ENCODE peak calls at places on chromosome 2, in eight cellular contexts. One of them, this sample, is unnamed.
A peak's percentile ranks its signal among the peaks of the same experiment; 100 is the strongest.

GRCh38 chr2:37588316-37588777 is 83.1 kb downstream of the CDC42EP3 start:
- DNase-seq in effector memory CD4-positive, alpha-beta T cell: no peak
- DNase-seq in LoVo: peak; percentile 53
- DNase-seq in NCI-H345: peak; percentile 23
- DNase-seq in sigmoid colon: no peak
- DNase-seq in substantia nigra: no peak
- DNase-seq in kidney glomerular epithelial cell: no peak
- DNase-seq in cardiac muscle cell: no peak
- DNase-seq in this sample: no peak

GRCh38 chr2:101231253-101231652 is 21.4 kb upstream of the CNOT11 start:
- DNase-seq in NCI-H345: no peak
- DNase-seq in cardiac muscle cell: no peak
- DNase-seq in sigmoid colon: no peak
- DNase-seq in kidney glomerular epithelial cell: peak; percentile 70
- DNase-seq in substantia nigra: no peak
- DNase-seq in LoVo: no peak
- DNase-seq in effector memory CD4-positive, alpha-beta T cell: no peak
- DNase-seq in this sample: no peak

GRCh38 chr2:207122914-207123744 is 42.6 kb downstream of the KLF7 start:
- DNase-seq in effector memory CD4-positive, alpha-beta T cell: no peak
- DNase-seq in substantia nigra: no peak
- DNase-seq in sigmoid colon: no peak
- DNase-seq in kidney glomerular epithelial cell: no peak
- DNase-seq in NCI-H345: peak; percentile 30
- DNase-seq in LoVo: no peak
- DNase-seq in cardiac muscle cell: peak; percentile 37
- DNase-seq in this sample: no peak

GRCh38 chr2:66421618-66422017 is 13.3 kb upstream of the MEIS1 start:
- DNase-seq in kidney glomerular epithelial cell: no peak
- DNase-seq in sigmoid colon: no peak
- DNase-seq in substantia nigra: no peak
- DNase-seq in NCI-H345: no peak
- DNase-seq in effector memory CD4-positive, alpha-beta T cell: no peak
- DNase-seq in cardiac muscle cell: no peak
- DNase-seq in LoVo: no peak
- DNase-seq in this sample: no peak

GRCh38 chr2:215832791-215833190 is 180.6 kb downstream of the MREG start:
- DNase-seq in sigmoid colon: peak; percentile 67
- DNase-seq in kidney glomerular epithelial cell: no peak
- DNase-seq in LoVo: no peak
- DNase-seq in substantia nigra: no peak
- DNase-seq in effector memory CD4-positive, alpha-beta T cell: no peak
- DNase-seq in NCI-H345: no peak
- DNase-seq in cardiac muscle cell: peak; percentile 68
- DNase-seq in this sample: no peak

GRCh38 chr2:160434254-160434948 is 59.2 kb downstream of the RBMS1 start:
- DNase-seq in substantia nigra: no peak
- DNase-seq in sigmoid colon: no peak
- DNase-seq in cardiac muscle cell: no peak
- DNase-seq in NCI-H345: no peak
- DNase-seq in effector memory CD4-positive, alpha-beta T cell: no peak
- DNase-seq in kidney glomerular epithelial cell: no peak
- DNase-seq in LoVo: peak; percentile 41
- DNase-seq in this sample: no peak

GRCh38 chr2:101395545-101396351 is 8.4 kb upstream of the CREG2 start:
- DNase-seq in sigmoid colon: no peak
- DNase-seq in effector memory CD4-positive, alpha-beta T cell: no peak
- DNase-seq in kidney glomerular epithelial cell: no peak
- DNase-seq in LoVo: no peak
- DNase-seq in cardiac muscle cell: no peak
- DNase-seq in NCI-H345: no peak
- DNase-seq in substantia nigra: no peak
- DNase-seq in this sample: no peak

GRCh38 chr2:128158171-128158570 is 67.2 kb downstream of the UGGT1 start:
- DNase-seq in cardiac muscle cell: no peak
- DNase-seq in substantia nigra: no peak
- DNase-seq in LoVo: no peak
- DNase-seq in kidney glomerular epithelial cell: no peak
- DNase-seq in effector memory CD4-positive, alpha-beta T cell: no peak
- DNase-seq in NCI-H345: no peak
- DNase-seq in sigmoid colon: no peak
- DNase-seq in this sample: no peak

GRCh38 chr2:100012575-100012974 is 129.8 kb downstream of the AFF3 start:
- DNase-seq in kidney glomerular epithelial cell: no peak
- DNase-seq in LoVo: no peak
- DNase-seq in effector memory CD4-positive, alpha-beta T cell: no peak
- DNase-seq in sigmoid colon: no peak
- DNase-seq in substantia nigra: no peak
- DNase-seq in cardiac muscle cell: no peak
- DNase-seq in NCI-H345: no peak
- DNase-seq in this sample: no peak

GRCh38 chr2:11292464-11293255 is 51.8 kb downstream of the ROCK2 start:
- DNase-seq in NCI-H345: no peak
- DNase-seq in cardiac muscle cell: peak; percentile 83
- DNase-seq in kidney glomerular epithelial cell: no peak
- DNase-seq in effector memory CD4-positive, alpha-beta T cell: no peak
- DNase-seq in LoVo: no peak
- DNase-seq in sigmoid colon: no peak
- DNase-seq in substantia nigra: no peak
- DNase-seq in this sample: no peak

GRCh38 chr2:78979380-78980238 is 45.9 kb upstream of the REG3G start:
- DNase-seq in effector memory CD4-positive, alpha-beta T cell: no peak
- DNase-seq in sigmoid colon: no peak
- DNase-seq in cardiac muscle cell: peak; percentile 56
- DNase-seq in NCI-H345: peak; percentile 50
- DNase-seq in kidney glomerular epithelial cell: peak; percentile 57
- DNase-seq in substantia nigra: peak; percentile 52
- DNase-seq in LoVo: peak; percentile 34
- DNase-seq in this sample: no peak

GRCh38 chr2:101830555-101830954 is 133.0 kb downstream of the MAP4K4 start:
- DNase-seq in cardiac muscle cell: peak; percentile 44
- DNase-seq in sigmoid colon: no peak
- DNase-seq in LoVo: no peak
- DNase-seq in substantia nigra: no peak
- DNase-seq in NCI-H345: no peak
- DNase-seq in kidney glomerular epithelial cell: peak; percentile 87
- DNase-seq in effector memory CD4-positive, alpha-beta T cell: no peak
- DNase-seq in this sample: no peak

GRCh38 chr2:184040230-184040629 is 558.1 kb upstream of the ZNF804A start:
- DNase-seq in kidney glomerular epithelial cell: no peak
- DNase-seq in sigmoid colon: no peak
- DNase-seq in NCI-H345: no peak
- DNase-seq in cardiac muscle cell: no peak
- DNase-seq in effector memory CD4-positive, alpha-beta T cell: no peak
- DNase-seq in substantia nigra: no peak
- DNase-seq in LoVo: no peak
- DNase-seq in this sample: no peak

GRCh38 chr2:208256192-208256782 is 1.4 kb upstream of the IDH1 start:
- DNase-seq in kidney glomerular epithelial cell: no peak
- DNase-seq in sigmoid colon: no peak
- DNase-seq in LoVo: no peak
- DNase-seq in effector memory CD4-positive, alpha-beta T cell: no peak
- DNase-seq in substantia nigra: no peak
- DNase-seq in NCI-H345: no peak
- DNase-seq in cardiac muscle cell: no peak
- DNase-seq in this sample: no peak

GRCh38 chr2:104852161-104852689 is 1.7 kb upstream of the POU3F3 start:
- DNase-seq in cardiac muscle cell: no peak
- DNase-seq in substantia nigra: no peak
- DNase-seq in sigmoid colon: no peak
- DNase-seq in effector memory CD4-positive, alpha-beta T cell: no peak
- DNase-seq in kidney glomerular epithelial cell: no peak
- DNase-seq in NCI-H345: peak; percentile 68
- DNase-seq in LoVo: no peak
- DNase-seq in this sample: no peak

GRCh38 chr2:229728360-229728759 is 14.0 kb upstream of the DNER start:
- DNase-seq in LoVo: no peak
- DNase-seq in cardiac muscle cell: no peak
- DNase-seq in NCI-H345: no peak
- DNase-seq in substantia nigra: no peak
- DNase-seq in sigmoid colon: no peak
- DNase-seq in kidney glomerular epithelial cell: no peak
- DNase-seq in effector memory CD4-positive, alpha-beta T cell: no peak
- DNase-seq in this sample: no peak

GRCh38 chr2:54370405-54371104 is 85.6 kb upstream of the SPTBN1 start:
- DNase-seq in NCI-H345: no peak
- DNase-seq in sigmoid colon: no peak
- DNase-seq in LoVo: no peak
- DNase-seq in kidney glomerular epithelial cell: no peak
- DNase-seq in cardiac muscle cell: peak; percentile 17
- DNase-seq in effector memory CD4-positive, alpha-beta T cell: no peak
- DNase-seq in substantia nigra: no peak
- DNase-seq in this sample: peak; percentile 67

GRCh38 chr2:136085810-136086209 is 32.1 kb downstream of the CXCR4 start:
- DNase-seq in sigmoid colon: no peak
- DNase-seq in effector memory CD4-positive, alpha-beta T cell: no peak
- DNase-seq in substantia nigra: no peak
- DNase-seq in kidney glomerular epithelial cell: no peak
- DNase-seq in LoVo: no peak
- DNase-seq in NCI-H345: no peak
- DNase-seq in cardiac muscle cell: no peak
- DNase-seq in this sample: no peak

GRCh38 chr2:167133614-167134013 is 245.3 kb downstream of the XIRP2 start:
- DNase-seq in effector memory CD4-positive, alpha-beta T cell: no peak
- DNase-seq in kidney glomerular epithelial cell: no peak
- DNase-seq in sigmoid colon: no peak
- DNase-seq in NCI-H345: no peak
- DNase-seq in substantia nigra: no peak
- DNase-seq in LoVo: no peak
- DNase-seq in cardiac muscle cell: no peak
- DNase-seq in this sample: no peak

GRCh38 chr2:63054812-63055509 is 4.3 kb downstream of the OTX1 start:
- DNase-seq in sigmoid colon: no peak
- DNase-seq in kidney glomerular epithelial cell: no peak
- DNase-seq in cardiac muscle cell: no peak
- DNase-seq in NCI-H345: no peak
- DNase-seq in substantia nigra: no peak
- DNase-seq in LoVo: no peak
- DNase-seq in effector memory CD4-positive, alpha-beta T cell: no peak
- DNase-seq in this sample: no peak

GRCh38 chr2:164000171-164000570 is 264.4 kb upstream of the FIGN start:
- DNase-seq in cardiac muscle cell: no peak
- DNase-seq in NCI-H345: no peak
- DNase-seq in substantia nigra: no peak
- DNase-seq in effector memory CD4-positive, alpha-beta T cell: no peak
- DNase-seq in kidney glomerular epithelial cell: no peak
- DNase-seq in LoVo: no peak
- DNase-seq in sigmoid colon: no peak
- DNase-seq in this sample: no peak

GRCh38 chr2:173101687-173102086 is 26.0 kb downstream of the MAP3K20 start:
- DNase-seq in sigmoid colon: no peak
- DNase-seq in kidney glomerular epithelial cell: no peak
- DNase-seq in LoVo: no peak
- DNase-seq in cardiac muscle cell: peak; percentile 79
- DNase-seq in effector memory CD4-positive, alpha-beta T cell: no peak
- DNase-seq in substantia nigra: no peak
- DNase-seq in NCI-H345: no peak
- DNase-seq in this sample: no peak

GRCh38 chr2:238938460-238939055 is 90.7 kb downstream of the TWIST2 start:
- DNase-seq in effector memory CD4-positive, alpha-beta T cell: no peak
- DNase-seq in kidney glomerular epithelial cell: no peak
- DNase-seq in sigmoid colon: peak; percentile 97
- DNase-seq in cardiac muscle cell: peak; percentile 93
- DNase-seq in NCI-H345: no peak
- DNase-seq in substantia nigra: no peak
- DNase-seq in LoVo: peak; percentile 8
- DNase-seq in this sample: peak; percentile 92

GRCh38 chr2:229726643-229727042 is 12.3 kb upstream of the DNER start:
- DNase-seq in LoVo: no peak
- DNase-seq in sigmoid colon: no peak
- DNase-seq in effector memory CD4-positive, alpha-beta T cell: no peak
- DNase-seq in kidney glomerular epithelial cell: no peak
- DNase-seq in cardiac muscle cell: no peak
- DNase-seq in substantia nigra: no peak
- DNase-seq in NCI-H345: no peak
- DNase-seq in this sample: no peak

GRCh38 chr2:16123881-16124780 is 183.8 kb downstream of the MYCN start:
- DNase-seq in effector memory CD4-positive, alpha-beta T cell: no peak
- DNase-seq in kidney glomerular epithelial cell: no peak
- DNase-seq in cardiac muscle cell: no peak
- DNase-seq in LoVo: no peak
- DNase-seq in substantia nigra: no peak
- DNase-seq in NCI-H345: no peak
- DNase-seq in sigmoid colon: no peak
- DNase-seq in this sample: no peak